ENCODE peak calls at places on chromosomes 6 and 20, in ten cellular contexts. One of them, this sample, is unnamed.
A peak's percentile ranks its signal among the peaks of the same experiment; 100 is the strongest.

GRCh38 chr6:164826831-164827468 is 482.5 kb downstream of the C6orf118 start:
- DNase-seq in fibroblast of the conjunctiva: no peak
- DNase-seq in ascending aorta: no peak
- DNase-seq in NCI-H1417: peak; percentile 91
- DNase-seq in activated CD8-positive, alpha-beta memory T cell treated with anti-CD3 and anti-CD28 coated beads for 1 hour: no peak
- DNase-seq in AG04450: no peak
- DNase-seq in NCI-H460: peak; percentile 7
- DNase-seq in AG04449: no peak
- DNase-seq in stimulated activated CD4-positive, alpha-beta T cell treated with anti-CD3 and anti-CD28 coated beads, Interleukin-2, amount 100 ng/mL, for 24 hours: no peak
- DNase-seq in CD4-positive, alpha-beta T cell: no peak
- DNase-seq in this sample: no peak

GRCh38 chr20:18421608-18422007 is 45.2 kb downstream of the DZANK1 start:
- DNase-seq in AG04449: no peak
- DNase-seq in NCI-H1417: peak; percentile 23
- DNase-seq in CD4-positive, alpha-beta T cell: no peak
- DNase-seq in fibroblast of the conjunctiva: no peak
- DNase-seq in stimulated activated CD4-positive, alpha-beta T cell treated with anti-CD3 and anti-CD28 coated beads, Interleukin-2, amount 100 ng/mL, for 24 hours: no peak
- DNase-seq in activated CD8-positive, alpha-beta memory T cell treated with anti-CD3 and anti-CD28 coated beads for 1 hour: no peak
- DNase-seq in ascending aorta: no peak
- DNase-seq in NCI-H460: no peak
- DNase-seq in AG04450: no peak
- DNase-seq in this sample: no peak

GRCh38 chr20:22827916-22828315 is 207.2 kb upstream of the SSTR4 start:
- DNase-seq in CD4-positive, alpha-beta T cell: no peak
- DNase-seq in NCI-H460: no peak
- DNase-seq in AG04449: no peak
- DNase-seq in AG04450: no peak
- DNase-seq in fibroblast of the conjunctiva: no peak
- DNase-seq in NCI-H1417: no peak
- DNase-seq in stimulated activated CD4-positive, alpha-beta T cell treated with anti-CD3 and anti-CD28 coated beads, Interleukin-2, amount 100 ng/mL, for 24 hours: no peak
- DNase-seq in activated CD8-positive, alpha-beta memory T cell treated with anti-CD3 and anti-CD28 coated beads for 1 hour: no peak
- DNase-seq in ascending aorta: no peak
- DNase-seq in this sample: no peak

GRCh38 chr6:113855500-113856010 is 1.6 kb upstream of the MARCKS start:
- DNase-seq in activated CD8-positive, alpha-beta memory T cell treated with anti-CD3 and anti-CD28 coated beads for 1 hour: no peak
- DNase-seq in ascending aorta: no peak
- DNase-seq in CD4-positive, alpha-beta T cell: no peak
- DNase-seq in AG04449: no peak
- DNase-seq in AG04450: no peak
- DNase-seq in NCI-H460: no peak
- DNase-seq in fibroblast of the conjunctiva: no peak
- DNase-seq in stimulated activated CD4-positive, alpha-beta T cell treated with anti-CD3 and anti-CD28 coated beads, Interleukin-2, amount 100 ng/mL, for 24 hours: no peak
- DNase-seq in NCI-H1417: no peak
- DNase-seq in this sample: peak; percentile 43

GRCh38 chr6:77456531-77457248 is 6.6 kb downstream of the HTR1B start:
- DNase-seq in NCI-H1417: no peak
- DNase-seq in activated CD8-positive, alpha-beta memory T cell treated with anti-CD3 and anti-CD28 coated beads for 1 hour: no peak
- DNase-seq in AG04450: peak; percentile 99
- DNase-seq in ascending aorta: no peak
- DNase-seq in stimulated activated CD4-positive, alpha-beta T cell treated with anti-CD3 and anti-CD28 coated beads, Interleukin-2, amount 100 ng/mL, for 24 hours: no peak
- DNase-seq in NCI-H460: peak; percentile 83
- DNase-seq in AG04449: peak; percentile 99
- DNase-seq in fibroblast of the conjunctiva: peak; percentile 95
- DNase-seq in CD4-positive, alpha-beta T cell: no peak
- DNase-seq in this sample: peak; percentile 58

GRCh38 chr6:148657053-148657452 is 89.8 kb upstream of the UST start:
- DNase-seq in NCI-H1417: no peak
- DNase-seq in activated CD8-positive, alpha-beta memory T cell treated with anti-CD3 and anti-CD28 coated beads for 1 hour: no peak
- DNase-seq in stimulated activated CD4-positive, alpha-beta T cell treated with anti-CD3 and anti-CD28 coated beads, Interleukin-2, amount 100 ng/mL, for 24 hours: no peak
- DNase-seq in AG04450: peak; percentile 41
- DNase-seq in ascending aorta: peak; percentile 17
- DNase-seq in NCI-H460: no peak
- DNase-seq in fibroblast of the conjunctiva: no peak
- DNase-seq in CD4-positive, alpha-beta T cell: no peak
- DNase-seq in AG04449: peak; percentile 14
- DNase-seq in this sample: no peak

GRCh38 chr6:20700375-20700774 is 166.1 kb downstream of the CDKAL1 start:
- DNase-seq in ascending aorta: no peak
- DNase-seq in AG04450: no peak
- DNase-seq in AG04449: no peak
- DNase-seq in fibroblast of the conjunctiva: no peak
- DNase-seq in stimulated activated CD4-positive, alpha-beta T cell treated with anti-CD3 and anti-CD28 coated beads, Interleukin-2, amount 100 ng/mL, for 24 hours: no peak
- DNase-seq in activated CD8-positive, alpha-beta memory T cell treated with anti-CD3 and anti-CD28 coated beads for 1 hour: no peak
- DNase-seq in NCI-H1417: peak; percentile 86
- DNase-seq in NCI-H460: no peak
- DNase-seq in CD4-positive, alpha-beta T cell: no peak
- DNase-seq in this sample: no peak

GRCh38 chr6:9502991-9503761 is 911.7 kb downstream of the TFAP2A start:
- DNase-seq in ascending aorta: no peak
- DNase-seq in CD4-positive, alpha-beta T cell: no peak
- DNase-seq in stimulated activated CD4-positive, alpha-beta T cell treated with anti-CD3 and anti-CD28 coated beads, Interleukin-2, amount 100 ng/mL, for 24 hours: no peak
- DNase-seq in NCI-H460: peak; percentile 93
- DNase-seq in NCI-H1417: peak; percentile 60
- DNase-seq in AG04450: peak; percentile 50
- DNase-seq in fibroblast of the conjunctiva: no peak
- DNase-seq in activated CD8-positive, alpha-beta memory T cell treated with anti-CD3 and anti-CD28 coated beads for 1 hour: no peak
- DNase-seq in AG04449: peak; percentile 93
- DNase-seq in this sample: no peak

GRCh38 chr6:103122766-103123601 is 1729.5 kb downstream of the GRIK2 start:
- DNase-seq in NCI-H460: peak; percentile 36
- DNase-seq in CD4-positive, alpha-beta T cell: no peak
- DNase-seq in NCI-H1417: peak; percentile 74
- DNase-seq in activated CD8-positive, alpha-beta memory T cell treated with anti-CD3 and anti-CD28 coated beads for 1 hour: no peak
- DNase-seq in AG04449: no peak
- DNase-seq in fibroblast of the conjunctiva: peak; percentile 18
- DNase-seq in AG04450: no peak
- DNase-seq in stimulated activated CD4-positive, alpha-beta T cell treated with anti-CD3 and anti-CD28 coated beads, Interleukin-2, amount 100 ng/mL, for 24 hours: no peak
- DNase-seq in ascending aorta: no peak
- DNase-seq in this sample: peak; percentile 35

GRCh38 chr6:166469426-166469961 is 86.8 kb upstream of the MPC1 start:
- DNase-seq in fibroblast of the conjunctiva: no peak
- DNase-seq in NCI-H1417: no peak
- DNase-seq in AG04450: no peak
- DNase-seq in NCI-H460: no peak
- DNase-seq in activated CD8-positive, alpha-beta memory T cell treated with anti-CD3 and anti-CD28 coated beads for 1 hour: no peak
- DNase-seq in CD4-positive, alpha-beta T cell: no peak
- DNase-seq in stimulated activated CD4-positive, alpha-beta T cell treated with anti-CD3 and anti-CD28 coated beads, Interleukin-2, amount 100 ng/mL, for 24 hours: no peak
- DNase-seq in ascending aorta: no peak
- DNase-seq in AG04449: no peak
- DNase-seq in this sample: no peak

GRCh38 chr6:169577974-169578373 is 123.9 kb downstream of the WDR27 start:
- DNase-seq in activated CD8-positive, alpha-beta memory T cell treated with anti-CD3 and anti-CD28 coated beads for 1 hour: no peak
- DNase-seq in NCI-H1417: no peak
- DNase-seq in NCI-H460: no peak
- DNase-seq in AG04449: no peak
- DNase-seq in AG04450: no peak
- DNase-seq in fibroblast of the conjunctiva: no peak
- DNase-seq in CD4-positive, alpha-beta T cell: no peak
- DNase-seq in ascending aorta: no peak
- DNase-seq in stimulated activated CD4-positive, alpha-beta T cell treated with anti-CD3 and anti-CD28 coated beads, Interleukin-2, amount 100 ng/mL, for 24 hours: no peak
- DNase-seq in this sample: no peak

GRCh38 chr20:44075191-44075949 is 111.6 kb downstream of the JPH2 start:
- DNase-seq in AG04450: no peak
- DNase-seq in ascending aorta: no peak
- DNase-seq in fibroblast of the conjunctiva: no peak
- DNase-seq in AG04449: no peak
- DNase-seq in stimulated activated CD4-positive, alpha-beta T cell treated with anti-CD3 and anti-CD28 coated beads, Interleukin-2, amount 100 ng/mL, for 24 hours: no peak
- DNase-seq in CD4-positive, alpha-beta T cell: no peak
- DNase-seq in NCI-H460: no peak
- DNase-seq in NCI-H1417: no peak
- DNase-seq in activated CD8-positive, alpha-beta memory T cell treated with anti-CD3 and anti-CD28 coated beads for 1 hour: no peak
- DNase-seq in this sample: no peak

GRCh38 chr20:5065489-5066383 is 54.0 kb downstream of the PCNA start:
- DNase-seq in AG04449: peak; percentile 92
- DNase-seq in CD4-positive, alpha-beta T cell: no peak
- DNase-seq in stimulated activated CD4-positive, alpha-beta T cell treated with anti-CD3 and anti-CD28 coated beads, Interleukin-2, amount 100 ng/mL, for 24 hours: no peak
- DNase-seq in fibroblast of the conjunctiva: peak; percentile 89
- DNase-seq in activated CD8-positive, alpha-beta memory T cell treated with anti-CD3 and anti-CD28 coated beads for 1 hour: no peak
- DNase-seq in NCI-H460: peak; percentile 98
- DNase-seq in NCI-H1417: no peak
- DNase-seq in AG04450: peak; percentile 91
- DNase-seq in ascending aorta: peak; percentile 86
- DNase-seq in this sample: peak; percentile 96

GRCh38 chr6:44493593-44493992 is 106.1 kb downstream of the CDC5L start:
- DNase-seq in NCI-H460: no peak
- DNase-seq in activated CD8-positive, alpha-beta memory T cell treated with anti-CD3 and anti-CD28 coated beads for 1 hour: no peak
- DNase-seq in AG04449: no peak
- DNase-seq in CD4-positive, alpha-beta T cell: no peak
- DNase-seq in stimulated activated CD4-positive, alpha-beta T cell treated with anti-CD3 and anti-CD28 coated beads, Interleukin-2, amount 100 ng/mL, for 24 hours: no peak
- DNase-seq in NCI-H1417: no peak
- DNase-seq in fibroblast of the conjunctiva: no peak
- DNase-seq in ascending aorta: no peak
- DNase-seq in AG04450: no peak
- DNase-seq in this sample: no peak

GRCh38 chr20:10553326-10553984 is 118.3 kb downstream of the SLX4IP start:
- DNase-seq in ascending aorta: no peak
- DNase-seq in AG04449: no peak
- DNase-seq in NCI-H460: peak; percentile 67
- DNase-seq in NCI-H1417: peak; percentile 83
- DNase-seq in activated CD8-positive, alpha-beta memory T cell treated with anti-CD3 and anti-CD28 coated beads for 1 hour: no peak
- DNase-seq in stimulated activated CD4-positive, alpha-beta T cell treated with anti-CD3 and anti-CD28 coated beads, Interleukin-2, amount 100 ng/mL, for 24 hours: peak; percentile 44
- DNase-seq in CD4-positive, alpha-beta T cell: peak; percentile 17
- DNase-seq in AG04450: peak; percentile 55
- DNase-seq in fibroblast of the conjunctiva: peak; percentile 69
- DNase-seq in this sample: peak; percentile 79

GRCh38 chr6:153140299-153140698 is 9.2 kb upstream of the RGS17 start:
- DNase-seq in fibroblast of the conjunctiva: no peak
- DNase-seq in AG04450: no peak
- DNase-seq in NCI-H460: no peak
- DNase-seq in ascending aorta: no peak
- DNase-seq in stimulated activated CD4-positive, alpha-beta T cell treated with anti-CD3 and anti-CD28 coated beads, Interleukin-2, amount 100 ng/mL, for 24 hours: no peak
- DNase-seq in AG04449: no peak
- DNase-seq in activated CD8-positive, alpha-beta memory T cell treated with anti-CD3 and anti-CD28 coated beads for 1 hour: no peak
- DNase-seq in NCI-H1417: peak; percentile 96
- DNase-seq in CD4-positive, alpha-beta T cell: no peak
- DNase-seq in this sample: no peak

GRCh38 chr6:167140589-167141474 is 16.9 kb downstream of the GPR31 start:
- DNase-seq in AG04450: no peak
- DNase-seq in NCI-H1417: no peak
- DNase-seq in stimulated activated CD4-positive, alpha-beta T cell treated with anti-CD3 and anti-CD28 coated beads, Interleukin-2, amount 100 ng/mL, for 24 hours: no peak
- DNase-seq in activated CD8-positive, alpha-beta memory T cell treated with anti-CD3 and anti-CD28 coated beads for 1 hour: no peak
- DNase-seq in ascending aorta: no peak
- DNase-seq in fibroblast of the conjunctiva: no peak
- DNase-seq in CD4-positive, alpha-beta T cell: no peak
- DNase-seq in AG04449: no peak
- DNase-seq in NCI-H460: no peak
- DNase-seq in this sample: no peak

GRCh38 chr6:156514186-156514585 is 263.0 kb upstream of the ARID1B start:
- DNase-seq in activated CD8-positive, alpha-beta memory T cell treated with anti-CD3 and anti-CD28 coated beads for 1 hour: no peak
- DNase-seq in AG04450: no peak
- DNase-seq in AG04449: no peak
- DNase-seq in CD4-positive, alpha-beta T cell: no peak
- DNase-seq in NCI-H460: no peak
- DNase-seq in ascending aorta: no peak
- DNase-seq in NCI-H1417: no peak
- DNase-seq in fibroblast of the conjunctiva: no peak
- DNase-seq in stimulated activated CD4-positive, alpha-beta T cell treated with anti-CD3 and anti-CD28 coated beads, Interleukin-2, amount 100 ng/mL, for 24 hours: no peak
- DNase-seq in this sample: no peak